ENCODE peak calls at places on chromosomes 6 and 20, in eight cellular contexts. V is upper lobe of right lung; K is coronary artery; A is activated naive CD8-positive, alpha-beta T cell treated with anti-CD3 and anti-CD28 coated beads, Interleukin-2, amount 50 U/mL, for 16 hours; Y is glutamatergic neuron; P is CD4-positive, alpha-beta T cell; R is GM19239; S is nucleus accumbens. O is an unnamed sample.

GRCh38 chr20:62837790-62838458 is 21.1 kb downstream of the COL9A3 start:
- DNase-seq in K (peak), P (no peak), V (peak), R (peak), A (no peak), S (no peak), Y (no peak), O (no peak)

GRCh38 chr6:54525731-54526130 is 217.5 kb downstream of the TINAG start:
- DNase-seq in R (no peak), A (no peak), V (no peak), P (no peak), Y (no peak), K (no peak), S (no peak), O (no peak)

GRCh38 chr6:101294051-101294638 is 99.4 kb upstream of the GRIK2 start:
- DNase-seq in K (no peak), P (no peak), S (no peak), A (no peak), V (no peak), Y (no peak), R (no peak), O (no peak)

GRCh38 chr20:32524871-32525501 is 60.1 kb downstream of the NOL4L start:
- DNase-seq in R (no peak), Y (peak), K (no peak), S (peak), V (peak), A (no peak), P (no peak), O (no peak)

GRCh38 chr6:156421933-156422332 is 355.2 kb upstream of the ARID1B start:
- DNase-seq in R (no peak), S (no peak), Y (no peak), V (no peak), A (no peak), P (no peak), K (no peak), O (no peak)

GRCh38 chr6:39335780-39336541 is 13.5 kb upstream of the KCNK16 start:
- DNase-seq in K (no peak), Y (no peak), P (no peak), A (no peak), R (peak), S (no peak), V (no peak), O (no peak)

GRCh38 chr6:23280445-23280844 is 711.1 kb downstream of the HDGFL1 start:
- DNase-seq in Y (no peak), P (no peak), K (no peak), S (no peak), R (no peak), V (no peak), A (no peak), O (no peak)

GRCh38 chr6:147117580-147117979 is 86.6 kb upstream of the STXBP5 start:
- DNase-seq in Y (no peak), R (no peak), V (no peak), A (no peak), K (no peak), P (no peak), S (no peak), O (no peak)

GRCh38 chr6:92864966-92865555 is 554.3 kb downstream of the EPHA7 start:
- DNase-seq in P (no peak), Y (no peak), A (no peak), S (no peak), K (no peak), R (no peak), V (no peak), O (no peak)